ENCODE peak calls at places on chromosomes 3 and 15, in seven cellular contexts. T, X, K, O, L, P and H are unnamed samples.

GRCh38 chr15:68812596-68813548 is 7.8 kb downstream of the ANP32A start:
- DNase-seq in T (peak), X (no peak), K (peak), O (no peak), L (no peak), P (no peak), H (no peak)

GRCh38 chr3:78988324-78988723 is 779.5 kb downstream of the ROBO1 start:
- DNase-seq in T (peak), X (no peak), K (peak), O (peak), L (no peak), P (no peak), H (no peak)

GRCh38 chr3:157752952-157753351 is 249.7 kb upstream of the VEPH1 start:
- DNase-seq in T (peak), X (no peak), K (peak), O (no peak), L (no peak), P (no peak), H (no peak)

GRCh38 chr3:143265501-143266070 is 146.0 kb downstream of the CHST2 start:
- DNase-seq in T (no peak), X (no peak), K (no peak), O (no peak), L (no peak), P (no peak), H (no peak)

GRCh38 chr15:95247068-95247984 is 1016.0 kb downstream of the MCTP2 start:
- DNase-seq in T (peak), X (no peak), K (peak), O (peak), L (no peak), P (no peak), H (no peak)

GRCh38 chr15:101386967-101387366 is 91.9 kb upstream of the SNRPA1 start:
- DNase-seq in T (no peak), X (no peak), K (no peak), O (no peak), L (no peak), P (no peak), H (no peak)

GRCh38 chr3:131349454-131349853 is 32.1 kb upstream of the NUDT16 start:
- DNase-seq in T (no peak), X (no peak), K (no peak), O (no peak), L (no peak), P (no peak), H (no peak)

GRCh38 chr3:15858547-15859506 is 61.0 kb upstream of the ANKRD28 start:
- DNase-seq in T (peak), X (no peak), K (peak), O (no peak), L (peak), P (peak), H (peak)

GRCh38 chr15:70355275-70355795 is 257.6 kb upstream of the TLE3 start:
- DNase-seq in T (peak), X (no peak), K (no peak), O (no peak), L (no peak), P (no peak), H (no peak)

GRCh38 chr15:39358441-39359041 is 222.3 kb upstream of the THBS1 start:
- DNase-seq in T (no peak), X (no peak), K (peak), O (peak), L (no peak), P (no peak), H (no peak)

GRCh38 chr3:13285007-13285567 is 135.0 kb downstream of the NUP210 start:
- DNase-seq in T (no peak), X (no peak), K (no peak), O (no peak), L (no peak), P (no peak), H (no peak)

GRCh38 chr3:61200255-61200654 is 51.0 kb downstream of the FHIT start:
- DNase-seq in T (no peak), X (no peak), K (no peak), O (no peak), L (no peak), P (no peak), H (no peak)

GRCh38 chr3:24956613-24957012 is 462.0 kb upstream of the THRB start:
- DNase-seq in T (no peak), X (no peak), K (no peak), O (no peak), L (no peak), P (no peak), H (no peak)

GRCh38 chr3:98979296-98979695 is 77.8 kb upstream of the DCBLD2 start:
- DNase-seq in T (no peak), X (no peak), K (no peak), O (no peak), L (no peak), P (no peak), H (no peak)

GRCh38 chr3:86303935-86304334 is 687.0 kb downstream of the VGLL3 start:
- DNase-seq in T (no peak), X (no peak), K (no peak), O (no peak), L (no peak), P (no peak), H (no peak)

GRCh38 chr3:18567293-18567692 is 142.2 kb upstream of the SATB1 start:
- DNase-seq in T (no peak), X (no peak), K (no peak), O (no peak), L (no peak), P (no peak), H (no peak)

GRCh38 chr3:71325715-71326114 is 257.8 kb downstream of the FOXP1 start:
- DNase-seq in T (no peak), X (no peak), K (no peak), O (no peak), L (no peak), P (no peak), H (no peak)

GRCh38 chr3:129087138-129087702 is 26.6 kb downstream of the GP9 start:
- DNase-seq in T (peak), X (no peak), K (peak), O (peak), L (no peak), P (no peak), H (no peak)

GRCh38 chr3:48411606-48412374 is 18.1 kb downstream of the PLXNB1 start:
- DNase-seq in T (no peak), X (peak), K (no peak), O (no peak), L (no peak), P (no peak), H (no peak)

GRCh38 chr15:86178845-86179244 is 99.2 kb downstream of the AGBL1 start:
- DNase-seq in T (no peak), X (no peak), K (no peak), O (no peak), L (no peak), P (no peak), H (peak)

GRCh38 chr3:147509444-147509843 is 100.3 kb downstream of the ZIC1 start:
- DNase-seq in T (no peak), X (no peak), K (no peak), O (no peak), L (no peak), P (no peak), H (no peak)

GRCh38 chr3:136545664-136546266 is 206.4 kb downstream of the STAG1 start:
- DNase-seq in T (peak), X (no peak), K (peak), O (peak), L (no peak), P (no peak), H (peak)

GRCh38 chr3:189577290-189577951 is 53.8 kb upstream of the TP63 start:
- DNase-seq in T (no peak), X (no peak), K (no peak), O (no peak), L (no peak), P (no peak), H (no peak)

GRCh38 chr15:31082771-31083393 is 18.6 kb downstream of the TRPM1 start:
- DNase-seq in T (no peak), X (no peak), K (peak), O (no peak), L (no peak), P (no peak), H (no peak)

GRCh38 chr3:102089904-102090492 is 240.7 kb downstream of the NFKBIZ start:
- DNase-seq in T (no peak), X (no peak), K (peak), O (peak), L (no peak), P (no peak), H (no peak)

GRCh38 chr15:71238926-71239325 is 123.7 kb downstream of the THSD4 start:
- DNase-seq in T (no peak), X (no peak), K (no peak), O (no peak), L (no peak), P (no peak), H (no peak)

GRCh38 chr3:83454353-83454752 is 1504.4 kb upstream of the CADM2 start:
- DNase-seq in T (no peak), X (no peak), K (no peak), O (no peak), L (no peak), P (no peak), H (no peak)

GRCh38 chr15:58240191-58240932 is 102.2 kb downstream of the AQP9 start:
- DNase-seq in T (no peak), X (no peak), K (no peak), O (no peak), L (no peak), P (no peak), H (no peak)

GRCh38 chr15:75718326-75718725 is 5.7 kb upstream of the CSPG4 start:
- DNase-seq in T (peak), X (no peak), K (peak), O (peak), L (no peak), P (no peak), H (no peak)

GRCh38 chr3:159266779-159267178 is 464.9 kb downstream of the MFSD1 start:
- DNase-seq in T (no peak), X (no peak), K (peak), O (peak), L (no peak), P (no peak), H (peak)

GRCh38 chr15:98611031-98611430 is 37.3 kb upstream of the IGF1R start:
- DNase-seq in T (no peak), X (no peak), K (no peak), O (no peak), L (no peak), P (no peak), H (no peak)

GRCh38 chr3:72376917-72377710 is 471.1 kb downstream of the SHQ1 start:
- DNase-seq in T (no peak), X (no peak), K (no peak), O (no peak), L (no peak), P (no peak), H (peak)

GRCh38 chr15:52020253-52021085 is 1.4 kb downstream of the MAPK6 start:
- DNase-seq in T (no peak), X (no peak), K (peak), O (no peak), L (no peak), P (no peak), H (no peak)

GRCh38 chr15:25830844-25831443 is 32.2 kb downstream of the ATP10A start:
- DNase-seq in T (peak), X (no peak), K (peak), O (peak), L (no peak), P (no peak), H (no peak)

GRCh38 chr3:175416600-175416999 is 557.5 kb downstream of the NAALADL2 start:
- DNase-seq in T (no peak), X (no peak), K (no peak), O (no peak), L (no peak), P (no peak), H (no peak)

GRCh38 chr3:62602987-62603386 is 229.6 kb upstream of the FEZF2 start:
- DNase-seq in T (no peak), X (no peak), K (peak), O (no peak), L (no peak), P (no peak), H (no peak)